ENCODE peak calls at places on chromosome 6, in five cellular contexts. R, C, I, H and V are unnamed samples.

GRCh38 chr6:158622545-158623190 is 21.9 kb downstream of the DYNLT1 start:
- DNase-seq in H (no peak), I (no peak), R (no peak), C (no peak), V (no peak)

GRCh38 chr6:135358251-135358821 is 139.2 kb downstream of the AHI1 start:
- DNase-seq in R (no peak), I (no peak), C (peak), H (peak), V (peak)

GRCh38 chr6:50913105-50913770 is 94.6 kb downstream of the TFAP2B start:
- DNase-seq in C (no peak), I (no peak), R (no peak), H (no peak), V (no peak)

GRCh38 chr6:71855406-71855805 is 30.9 kb upstream of the RIMS1 start:
- DNase-seq in H (peak), C (no peak), I (peak), R (no peak), V (no peak)

GRCh38 chr6:138541793-138542481 is 42.6 kb upstream of the NHSL1 start:
- DNase-seq in I (no peak), R (no peak), H (peak), C (no peak), V (no peak)

GRCh38 chr6:20402181-20403079 is 751 bp downstream of the E2F3 start:
- DNase-seq in I (peak), H (peak), C (peak), R (peak), V (peak)

GRCh38 chr6:149043476-149044130 is 273.9 kb upstream of the TAB2 start:
- DNase-seq in H (no peak), R (no peak), C (no peak), I (no peak), V (peak)

GRCh38 chr6:15763827-15764226 is 101.0 kb upstream of the DTNBP1 start:
- DNase-seq in C (no peak), H (peak), R (no peak), I (no peak), V (peak)

GRCh38 chr6:159217595-159218275 is 48.5 kb downstream of the FNDC1 start:
- DNase-seq in R (no peak), H (peak), C (no peak), I (peak), V (no peak)

GRCh38 chr6:90079555-90080490 is 185.6 kb downstream of the GJA10 start:
- DNase-seq in I (no peak), H (no peak), C (no peak), R (no peak), V (no peak)

GRCh38 chr6:163661271-163661671 is 246.8 kb downstream of the QKI start:
- DNase-seq in H (no peak), R (no peak), I (peak), C (no peak), V (no peak)

GRCh38 chr6:158897236-158897635 is 78.1 kb upstream of the EZR start:
- DNase-seq in C (peak), H (peak), R (no peak), I (no peak), V (peak)

GRCh38 chr6:31898200-31899011 is 908 bp upstream of the EHMT2 start:
- DNase-seq in I (no peak), C (peak), R (no peak), H (peak), V (peak)

GRCh38 chr6:43870660-43871061 is 100.7 kb downstream of the VEGFA start:
- DNase-seq in H (no peak), I (no peak), C (no peak), R (no peak), V (no peak)

GRCh38 chr6:48563426-48563825 is 452.4 kb upstream of the PTCHD4 start:
- DNase-seq in H (no peak), I (no peak), C (no peak), R (no peak), V (no peak)

GRCh38 chr6:31575335-31575901 is at the start of gene TNF:
- DNase-seq in C (peak), I (peak), R (peak), H (no peak), V (no peak)

GRCh38 chr6:134657751-134658522 is 292.0 kb downstream of the ALDH8A1 start:
- DNase-seq in R (no peak), C (peak), I (no peak), H (no peak), V (no peak)

GRCh38 chr6:86619428-86619827 is 317.9 kb upstream of the HTR1E start:
- DNase-seq in I (no peak), C (no peak), R (no peak), H (no peak), V (no peak)

GRCh38 chr6:166671434-166672061 is 44.5 kb upstream of the RPS6KA2 start:
- DNase-seq in R (no peak), I (no peak), H (no peak), C (no peak), V (no peak)

GRCh38 chr6:70538364-70538763 is 28.4 kb upstream of the SDHAF4 start:
- DNase-seq in H (no peak), I (peak), C (no peak), R (no peak), V (no peak)

GRCh38 chr6:31948753-31949413 is 3.0 kb downstream of the CFB start:
- DNase-seq in I (no peak), C (peak), R (no peak), H (no peak), V (peak)

GRCh38 chr6:163254341-163254835 is 160.1 kb upstream of the QKI start:
- DNase-seq in I (no peak), H (no peak), C (no peak), R (no peak), V (no peak)

GRCh38 chr6:34273242-34273805 is 24.5 kb upstream of the SMIM29 start:
- DNase-seq in C (no peak), H (peak), R (no peak), I (no peak), V (no peak)

GRCh38 chr6:34276191-34276590 is 27.4 kb upstream of the SMIM29 start:
- DNase-seq in I (no peak), R (no peak), H (no peak), C (no peak), V (no peak)

GRCh38 chr6:34275128-34275804 is 26.5 kb upstream of the SMIM29 start:
- DNase-seq in R (no peak), C (no peak), I (no peak), H (no peak), V (no peak)

GRCh38 chr6:34274129-34274528 is 25.3 kb upstream of the SMIM29 start:
- DNase-seq in H (no peak), C (no peak), I (no peak), R (no peak), V (no peak)

GRCh38 chr6:34272022-34272926 is 23.5 kb upstream of the SMIM29 start:
- DNase-seq in I (no peak), C (no peak), R (no peak), H (no peak), V (no peak)
- TF ChIP-seq CTCF in I (peak), C (no peak), R (no peak), H (no peak), V (no peak)

GRCh38 chr6:33143113-33143760 is 49.0 kb downstream of the COL11A2 start:
- DNase-seq in I (no peak), R (no peak), H (no peak), C (no peak), V (no peak)
- TF ChIP-seq CTCF in I (peak), R (no peak), H (no peak), C (no peak), V (no peak)

DNA sequence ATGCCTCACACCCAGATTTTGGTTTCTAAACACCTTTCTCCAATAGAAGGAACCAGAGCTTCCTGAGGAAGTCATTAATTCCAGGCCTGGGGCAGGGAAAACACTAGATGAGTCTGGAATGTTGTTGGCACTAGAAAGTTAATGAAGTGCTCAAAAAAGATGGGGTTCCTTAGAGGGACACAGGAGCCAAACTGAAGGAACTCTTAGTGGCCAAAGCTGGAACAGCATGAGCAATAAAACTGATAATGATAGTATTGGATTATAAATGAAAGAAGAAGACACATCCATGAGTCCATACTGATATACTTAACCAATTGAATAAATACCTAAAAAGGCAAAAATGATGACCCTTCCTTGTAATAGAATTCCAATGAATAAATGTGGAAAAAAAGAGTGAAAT is 4.4 kb downstream of the IL20RA start:
- DNase-seq in H (no peak), I (no peak), C (no peak), R (no peak), V (no peak)
- TF ChIP-seq CTCF in H (peak), I (no peak), C (peak), R (no peak), V (no peak)

GRCh38 chr6:109397020-109397419 is 14.8 kb upstream of the CD164 start:
- DNase-seq in R (no peak), C (no peak), H (peak), I (no peak), V (peak)
- TF ChIP-seq CTCF in R (no peak), C (peak), H (peak), I (peak), V (peak)

GRCh38 chr6:2744206-2744771 is 6.4 kb downstream of the MYLK4 start:
- DNase-seq in C (no peak), I (no peak), R (no peak), H (no peak), V (no peak)
- TF ChIP-seq CTCF in C (peak), I (no peak), R (no peak), H (peak), V (peak)

GRCh38 chr6:87699576-87699975 is 2.5 kb downstream of the AKIRIN2 start:
- DNase-seq in H (no peak), I (no peak), C (no peak), R (no peak), V (no peak)

GRCh38 chr6:87701676-87702588 is at the start of gene AKIRIN2:
- DNase-seq in C (peak), I (peak), R (peak), H (peak), V (peak)

GRCh38 chr6:87700351-87700728 is 1.7 kb downstream of the AKIRIN2 start:
- DNase-seq in R (no peak), I (no peak), C (no peak), H (no peak), V (no peak)

GRCh38 chr6:87702589-87702945 is 534 bp upstream of the AKIRIN2 start:
- DNase-seq in I (no peak), R (no peak), H (peak), C (peak), V (peak)

GRCh38 chr6:87700729-87701675 is 1.0 kb downstream of the AKIRIN2 start:
- DNase-seq in R (no peak), H (peak), C (peak), I (peak), V (peak)
- TF ChIP-seq CTCF in R (no peak), H (peak), C (no peak), I (peak), V (no peak)

GRCh38 chr6:68976260-68976659 is 341.2 kb downstream of the ADGRB3 start:
- DNase-seq in I (no peak), H (no peak), C (no peak), R (no peak), V (peak)
- TF ChIP-seq CTCF in I (peak), H (no peak), C (peak), R (no peak), V (peak)

GRCh38 chr6:105824732-105825131 is 261.4 kb upstream of the PRDM1 start:
- DNase-seq in C (peak), H (peak), R (no peak), I (no peak), V (no peak)

GRCh38 chr6:105819774-105820173 is 266.4 kb upstream of the PRDM1 start:
- DNase-seq in C (no peak), H (no peak), R (no peak), I (no peak), V (no peak)

GRCh38 chr6:105821027-105821426 is 265.1 kb upstream of the PRDM1 start:
- DNase-seq in I (no peak), R (no peak), C (no peak), H (no peak), V (no peak)

GRCh38 chr6:105825210-105825609 is 260.9 kb upstream of the PRDM1 start:
- DNase-seq in I (no peak), C (no peak), H (no peak), R (no peak), V (no peak)
- TF ChIP-seq CTCF in I (no peak), C (no peak), H (no peak), R (no peak), V (no peak)

DNA sequence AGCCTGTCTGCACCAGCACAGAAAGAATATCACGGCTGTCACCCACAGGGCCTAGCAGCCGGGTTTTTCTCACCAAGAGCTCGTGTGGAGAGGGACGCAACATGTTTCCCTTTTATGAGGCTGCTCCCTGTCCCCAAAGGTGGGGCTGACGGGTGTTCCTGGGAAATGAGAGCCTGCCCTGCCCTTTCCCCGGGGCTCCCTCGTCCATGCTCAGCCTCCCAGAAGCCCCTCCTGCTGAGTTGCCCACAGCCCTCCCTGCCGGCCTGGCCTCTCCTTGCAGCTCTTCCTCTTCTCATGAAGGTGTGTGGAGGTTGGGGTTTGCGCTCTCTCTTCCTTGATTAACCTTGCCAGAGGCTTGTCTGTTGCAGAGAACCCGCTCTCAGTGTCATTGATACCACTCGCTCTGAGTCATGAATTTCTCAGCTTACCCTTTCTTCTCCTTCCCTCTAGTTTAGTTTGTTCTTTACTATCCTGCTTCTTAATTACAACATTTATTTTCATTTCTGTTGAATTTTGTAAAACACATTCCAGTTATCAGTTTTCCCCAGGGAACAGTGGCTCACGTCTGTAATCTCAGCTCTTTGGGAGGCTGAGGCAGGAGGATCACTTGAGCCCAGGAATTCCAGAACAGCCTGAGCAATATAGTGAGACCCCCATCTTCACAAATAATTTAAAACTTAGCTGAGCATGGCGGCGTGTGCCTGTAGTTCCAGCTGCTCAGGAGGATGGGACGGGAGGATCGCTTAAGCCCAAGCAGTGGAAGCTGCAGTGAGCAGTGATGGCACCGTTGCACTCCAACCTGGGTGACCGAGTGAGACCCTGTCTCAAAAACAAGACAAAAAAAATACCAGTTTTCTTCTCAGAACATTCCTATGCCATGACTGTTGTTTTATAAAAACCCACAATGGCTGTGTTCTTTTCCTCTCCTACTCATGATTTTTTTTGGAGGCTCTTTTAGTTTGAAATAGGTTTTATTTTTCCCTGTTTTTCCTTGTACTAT is 103.8 kb downstream of the TMEM242 start:
- DNase-seq in R (no peak), I (no peak), C (no peak), H (peak), V (peak)
- TF ChIP-seq CTCF in R (no peak), I (no peak), C (no peak), H (no peak), V (no peak)